ENCODE peak calls at places on chromosomes 2 and 18, in nine cellular contexts. One of them, this sample, is unnamed.

GRCh38 chr2:52034706-52035105 is 1002.8 kb upstream of the NRXN1 start:
- DNase-seq in SK-N-SH: no peak
- DNase-seq in GM12878: no peak
- DNase-seq in H1: no peak
- DNase-seq in sigmoid colon: no peak
- DNase-seq in suprapubic skin: no peak
- DNase-seq in A549: no peak
- DNase-seq in stomach: no peak
- DNase-seq in transverse colon: no peak
- DNase-seq in this sample: no peak

GRCh38 chr18:79484661-79485621 is 89.2 kb downstream of the NFATC1 start:
- DNase-seq in GM12878: no peak
- DNase-seq in sigmoid colon: peak; percentile 71
- DNase-seq in SK-N-SH: no peak
- DNase-seq in stomach: no peak
- DNase-seq in H1: no peak
- DNase-seq in suprapubic skin: peak; percentile 64
- DNase-seq in A549: no peak
- DNase-seq in transverse colon: peak; percentile 11
- DNase-seq in this sample: peak; percentile 43

GRCh38 chr2:158776236-158776635 is 18.9 kb upstream of the DAPL1 start:
- DNase-seq in A549: no peak
- DNase-seq in stomach: no peak
- DNase-seq in SK-N-SH: no peak
- DNase-seq in suprapubic skin: no peak
- DNase-seq in sigmoid colon: no peak
- DNase-seq in H1: no peak
- DNase-seq in GM12878: no peak
- DNase-seq in transverse colon: no peak
- DNase-seq in this sample: no peak

GRCh38 chr2:110773470-110773921 is 41.1 kb downstream of the ACOXL start:
- DNase-seq in A549: no peak
- DNase-seq in suprapubic skin: no peak
- DNase-seq in GM12878: no peak
- DNase-seq in sigmoid colon: peak; percentile 89
- DNase-seq in transverse colon: peak; percentile 10
- DNase-seq in stomach: peak; percentile 78
- DNase-seq in SK-N-SH: no peak
- DNase-seq in H1: no peak
- DNase-seq in this sample: no peak

GRCh38 chr2:138324068-138324771 is 177.3 kb upstream of the SPOPL start:
- DNase-seq in SK-N-SH: no peak
- DNase-seq in stomach: no peak
- DNase-seq in sigmoid colon: no peak
- DNase-seq in GM12878: no peak
- DNase-seq in A549: no peak
- DNase-seq in transverse colon: no peak
- DNase-seq in H1: no peak
- DNase-seq in suprapubic skin: no peak
- DNase-seq in this sample: no peak

GRCh38 chr18:36903215-36903928 is 74.4 kb downstream of the KIAA1328 start:
- DNase-seq in A549: no peak
- DNase-seq in transverse colon: no peak
- DNase-seq in sigmoid colon: no peak
- DNase-seq in SK-N-SH: no peak
- DNase-seq in GM12878: no peak
- DNase-seq in H1: no peak
- DNase-seq in stomach: no peak
- DNase-seq in suprapubic skin: no peak
- DNase-seq in this sample: no peak

GRCh38 chr2:120353931-120354330 is 8.0 kb downstream of the INHBB start:
- DNase-seq in transverse colon: no peak
- DNase-seq in SK-N-SH: no peak
- DNase-seq in stomach: no peak
- DNase-seq in A549: no peak
- DNase-seq in suprapubic skin: no peak
- DNase-seq in H1: no peak
- DNase-seq in sigmoid colon: no peak
- DNase-seq in GM12878: no peak
- DNase-seq in this sample: no peak

GRCh38 chr2:150532883-150533282 is 45.4 kb upstream of the RND3 start:
- DNase-seq in stomach: no peak
- DNase-seq in sigmoid colon: no peak
- DNase-seq in transverse colon: no peak
- DNase-seq in GM12878: no peak
- DNase-seq in SK-N-SH: no peak
- DNase-seq in A549: no peak
- DNase-seq in suprapubic skin: no peak
- DNase-seq in H1: no peak
- DNase-seq in this sample: no peak

GRCh38 chr18:45168883-45169585 is 446.2 kb upstream of the SLC14A2 start:
- DNase-seq in suprapubic skin: no peak
- DNase-seq in GM12878: no peak
- DNase-seq in stomach: no peak
- DNase-seq in sigmoid colon: no peak
- DNase-seq in transverse colon: no peak
- DNase-seq in SK-N-SH: no peak
- DNase-seq in A549: peak; percentile 9
- DNase-seq in H1: no peak
- DNase-seq in this sample: no peak

GRCh38 chr2:189204322-189204941 is 24.9 kb upstream of the COL5A2 start:
- DNase-seq in SK-N-SH: no peak
- DNase-seq in sigmoid colon: no peak
- DNase-seq in A549: peak; percentile 53
- DNase-seq in GM12878: no peak
- DNase-seq in suprapubic skin: no peak
- DNase-seq in H1: no peak
- DNase-seq in stomach: no peak
- DNase-seq in transverse colon: no peak
- DNase-seq in this sample: no peak

GRCh38 chr2:130300258-130300969 is 42.3 kb upstream of the IMP4 start:
- DNase-seq in H1: no peak
- DNase-seq in GM12878: no peak
- DNase-seq in transverse colon: no peak
- DNase-seq in SK-N-SH: no peak
- DNase-seq in sigmoid colon: no peak
- DNase-seq in stomach: no peak
- DNase-seq in suprapubic skin: no peak
- DNase-seq in A549: no peak
- DNase-seq in this sample: no peak

GRCh38 chr2:221780281-221780688 is 208.2 kb upstream of the EPHA4 start:
- DNase-seq in suprapubic skin: no peak
- DNase-seq in A549: peak; percentile 14
- DNase-seq in transverse colon: no peak
- DNase-seq in GM12878: no peak
- DNase-seq in sigmoid colon: no peak
- DNase-seq in SK-N-SH: no peak
- DNase-seq in stomach: no peak
- DNase-seq in H1: no peak
- DNase-seq in this sample: no peak

GRCh38 chr2:22290293-22290692 is 1094.7 kb upstream of the KLHL29 start:
- DNase-seq in GM12878: no peak
- DNase-seq in A549: no peak
- DNase-seq in H1: no peak
- DNase-seq in transverse colon: no peak
- DNase-seq in SK-N-SH: no peak
- DNase-seq in stomach: no peak
- DNase-seq in suprapubic skin: no peak
- DNase-seq in sigmoid colon: no peak
- DNase-seq in this sample: no peak

GRCh38 chr2:76296400-76296799 is 585.7 kb upstream of the GCFC2 start:
- DNase-seq in stomach: no peak
- DNase-seq in SK-N-SH: no peak
- DNase-seq in A549: no peak
- DNase-seq in suprapubic skin: no peak
- DNase-seq in transverse colon: no peak
- DNase-seq in sigmoid colon: no peak
- DNase-seq in GM12878: no peak
- DNase-seq in H1: no peak
- DNase-seq in this sample: no peak

GRCh38 chr2:152825834-152826233 is 107.4 kb downstream of the ARL6IP6 start:
- DNase-seq in sigmoid colon: no peak
- DNase-seq in stomach: no peak
- DNase-seq in transverse colon: no peak
- DNase-seq in H1: no peak
- DNase-seq in GM12878: no peak
- DNase-seq in A549: no peak
- DNase-seq in SK-N-SH: no peak
- DNase-seq in suprapubic skin: no peak
- DNase-seq in this sample: no peak

GRCh38 chr18:41974661-41975286 is 19.7 kb downstream of the PIK3C3 start:
- DNase-seq in stomach: no peak
- DNase-seq in A549: no peak
- DNase-seq in H1: no peak
- DNase-seq in SK-N-SH: no peak
- DNase-seq in transverse colon: no peak
- DNase-seq in suprapubic skin: no peak
- DNase-seq in sigmoid colon: no peak
- DNase-seq in GM12878: no peak
- DNase-seq in this sample: no peak

GRCh38 chr2:230614913-230615332 is 97.7 kb upstream of the CAB39 start:
- DNase-seq in GM12878: peak; percentile 85
- DNase-seq in transverse colon: peak; percentile 74
- DNase-seq in sigmoid colon: no peak
- DNase-seq in SK-N-SH: no peak
- DNase-seq in H1: no peak
- DNase-seq in stomach: peak; percentile 39
- DNase-seq in suprapubic skin: no peak
- DNase-seq in A549: no peak
- DNase-seq in this sample: no peak

DNA sequence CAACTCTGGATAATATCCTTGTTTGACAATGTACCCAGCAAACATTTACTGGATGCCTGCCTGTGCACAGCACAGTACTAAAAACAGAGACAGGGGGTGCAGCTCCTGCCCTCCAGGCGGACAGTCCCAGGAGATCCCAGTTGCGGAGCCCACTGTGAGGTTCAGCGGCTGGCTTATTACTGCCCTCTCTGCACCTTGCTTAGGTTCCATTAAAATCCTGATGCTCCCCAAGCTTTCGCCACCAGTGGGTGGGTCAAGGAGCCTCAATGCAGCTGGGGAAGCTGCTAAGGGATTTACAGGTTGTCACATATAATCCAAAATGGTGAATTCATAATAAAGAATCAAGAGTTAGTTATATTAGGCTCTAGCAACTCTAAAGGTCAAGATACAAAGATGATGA is 38.3 kb downstream of the CRACDL start:
- DNase-seq in stomach: no peak
- DNase-seq in SK-N-SH: no peak
- DNase-seq in GM12878: no peak
- DNase-seq in sigmoid colon: no peak
- DNase-seq in suprapubic skin: no peak
- DNase-seq in H1: no peak
- DNase-seq in transverse colon: no peak
- DNase-seq in A549: no peak
- DNase-seq in this sample: no peak
- TF ChIP-seq EP300 in stomach: no peak
- TF ChIP-seq EP300 in SK-N-SH: no peak
- TF ChIP-seq EP300 in GM12878: no peak
- TF ChIP-seq EP300 in sigmoid colon: no peak
- TF ChIP-seq EP300 in suprapubic skin: no peak
- TF ChIP-seq EP300 in H1: no peak
- TF ChIP-seq EP300 in transverse colon: no peak
- TF ChIP-seq EP300 in A549: no peak
- TF ChIP-seq EP300 in this sample: no peak

GRCh38 chr2:128288781-128289180 is 29.9 kb downstream of the HS6ST1 start:
- DNase-seq in stomach: no peak
- DNase-seq in suprapubic skin: no peak
- DNase-seq in H1: no peak
- DNase-seq in SK-N-SH: no peak
- DNase-seq in transverse colon: no peak
- DNase-seq in GM12878: no peak
- DNase-seq in A549: no peak
- DNase-seq in sigmoid colon: no peak
- DNase-seq in this sample: no peak
- TF ChIP-seq EP300 in stomach: no peak
- TF ChIP-seq EP300 in suprapubic skin: no peak
- TF ChIP-seq EP300 in H1: no peak
- TF ChIP-seq EP300 in SK-N-SH: no peak
- TF ChIP-seq EP300 in transverse colon: no peak
- TF ChIP-seq EP300 in GM12878: no peak
- TF ChIP-seq EP300 in A549: no peak
- TF ChIP-seq EP300 in sigmoid colon: no peak
- TF ChIP-seq EP300 in this sample: no peak

DNA sequence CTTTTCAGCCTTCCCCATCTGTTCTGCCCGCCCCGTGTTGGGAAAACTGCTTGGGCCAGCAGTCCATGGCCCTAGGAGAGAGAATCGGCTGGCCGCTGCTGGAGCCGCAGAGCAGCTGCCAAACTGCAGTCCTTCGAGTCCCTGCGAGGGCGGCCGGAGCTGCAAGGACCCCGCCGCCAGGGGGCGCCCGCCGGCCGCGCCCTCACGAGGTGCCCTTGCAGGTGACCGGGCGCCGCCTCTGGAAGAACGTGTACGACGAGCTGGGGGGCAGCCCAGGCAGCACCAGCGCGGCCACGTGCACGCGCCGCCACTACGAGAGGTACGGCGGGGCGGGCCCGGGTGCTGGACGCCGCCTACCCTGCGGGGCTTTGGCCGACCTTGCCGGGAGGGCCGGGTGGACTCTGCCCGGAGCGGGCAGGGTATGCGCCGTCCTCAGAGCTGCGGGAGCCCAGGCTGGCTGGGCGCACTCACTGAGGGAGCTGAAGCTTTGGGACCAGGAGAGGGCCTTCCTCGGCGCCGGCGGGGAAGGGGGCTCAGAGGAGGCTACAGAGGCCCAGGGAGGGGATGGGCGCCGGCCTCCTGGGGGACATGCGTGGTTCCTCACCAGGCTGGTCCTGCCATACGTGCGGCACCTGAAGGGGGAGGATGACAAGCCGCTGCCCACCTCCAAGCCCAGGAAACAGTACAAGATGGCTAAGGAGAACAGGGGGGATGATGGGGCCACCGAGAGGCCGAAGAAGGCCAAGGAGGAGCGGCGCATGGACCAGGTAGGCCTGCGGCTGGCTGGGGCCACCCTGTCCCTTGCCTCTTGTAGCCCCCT is 13.6 kb downstream of the ARID5A start:
- DNase-seq in transverse colon: no peak
- DNase-seq in suprapubic skin: peak; percentile 55
- DNase-seq in A549: peak; percentile 84
- DNase-seq in GM12878: no peak
- DNase-seq in H1: peak; percentile 71
- DNase-seq in SK-N-SH: peak; percentile 22
- DNase-seq in sigmoid colon: peak; percentile 59
- DNase-seq in stomach: peak; percentile 86
- DNase-seq in this sample: no peak
- TF ChIP-seq EP300 in transverse colon: no peak
- TF ChIP-seq EP300 in suprapubic skin: no peak
- TF ChIP-seq EP300 in A549: no peak
- TF ChIP-seq EP300 in GM12878: no peak
- TF ChIP-seq EP300 in H1: no peak
- TF ChIP-seq EP300 in SK-N-SH: no peak
- TF ChIP-seq EP300 in sigmoid colon: no peak
- TF ChIP-seq EP300 in stomach: no peak
- TF ChIP-seq EP300 in this sample: no peak

DNA sequence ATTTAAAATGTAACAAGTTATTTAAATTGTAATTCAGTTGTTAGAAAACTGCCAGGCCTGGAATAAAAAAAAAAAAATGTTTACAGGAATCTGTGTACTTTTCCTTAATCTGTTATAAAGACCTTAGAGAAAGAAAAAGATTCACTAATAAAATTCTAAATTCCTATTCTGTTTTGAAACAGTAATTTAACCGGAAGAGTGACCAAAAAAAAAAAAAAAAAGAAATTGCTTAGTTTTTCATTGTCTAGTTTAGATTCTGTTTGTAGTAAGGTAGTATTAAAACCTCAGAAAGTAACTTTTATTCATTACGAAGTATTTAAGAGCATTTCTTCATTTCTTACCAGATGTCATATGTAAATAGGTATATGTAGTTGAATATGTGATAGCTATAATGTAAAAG is 2.5 kb downstream of the REL start:
- DNase-seq in suprapubic skin: no peak
- DNase-seq in GM12878: no peak
- DNase-seq in SK-N-SH: no peak
- DNase-seq in sigmoid colon: no peak
- DNase-seq in A549: no peak
- DNase-seq in transverse colon: no peak
- DNase-seq in H1: no peak
- DNase-seq in stomach: no peak
- DNase-seq in this sample: no peak
- TF ChIP-seq EP300 in suprapubic skin: no peak
- TF ChIP-seq EP300 in GM12878: no peak
- TF ChIP-seq EP300 in SK-N-SH: no peak
- TF ChIP-seq EP300 in sigmoid colon: no peak
- TF ChIP-seq EP300 in A549: no peak
- TF ChIP-seq EP300 in transverse colon: no peak
- TF ChIP-seq EP300 in H1: no peak
- TF ChIP-seq EP300 in stomach: no peak
- TF ChIP-seq EP300 in this sample: no peak